ENCODE peak calls at places on chromosomes 16 and 17, in nine cellular contexts. I, V, K, G, Q, H, S, T and C are unnamed samples.

GRCh38 chr16:81774348-81774747 is 4.7 kb upstream of the PLCG2 start:
- DNase-seq in Q (no peak), K (no peak), T (peak), H (no peak), G (no peak), V (no peak), I (peak), S (no peak), C (no peak)

GRCh38 chr16:19113577-19114358 is at the start of gene ITPRIPL2:
- DNase-seq in K (no peak), G (peak), H (no peak), T (peak), Q (peak), V (peak), S (peak), I (peak), C (peak)

GRCh38 chr17:62802531-62803205 is 5.4 kb downstream of the MARCHF10 start:
- DNase-seq in K (no peak), V (no peak), T (no peak), H (no peak), G (no peak), S (peak), I (no peak), Q (no peak), C (peak)

GRCh38 chr17:41585301-41585700 is 1.4 kb downstream of the KRT14 start:
- DNase-seq in S (no peak), Q (no peak), V (no peak), H (no peak), T (no peak), I (no peak), G (no peak), K (no peak), C (no peak)

GRCh38 chr16:50207652-50208051 is 54.5 kb downstream of the TENT4B start:
- DNase-seq in K (no peak), S (no peak), T (no peak), Q (no peak), H (no peak), I (peak), G (no peak), V (no peak), C (peak)

GRCh38 chr17:75571197-75571884 is 16.3 kb upstream of the MYO15B start:
- DNase-seq in T (peak), I (peak), G (no peak), K (no peak), Q (no peak), V (no peak), H (no peak), S (peak), C (no peak)

GRCh38 chr16:27768651-27769270 is 218.8 kb downstream of the KATNIP start:
- DNase-seq in T (no peak), Q (no peak), I (no peak), V (no peak), K (no peak), S (no peak), H (no peak), G (no peak), C (no peak)

GRCh38 chr17:78535285-78536197 is 41.7 kb downstream of the DNAH17 start:
- DNase-seq in G (no peak), K (no peak), V (no peak), I (peak), Q (no peak), S (peak), H (no peak), T (peak), C (peak)

GRCh38 chr17:17836818-17837379 is at the start of gene SREBF1:
- DNase-seq in Q (no peak), K (no peak), I (peak), T (peak), H (peak), G (peak), V (no peak), S (peak), C (peak)

GRCh38 chr16:49470550-49470949 is 96.9 kb downstream of the C16orf78 start:
- DNase-seq in I (no peak), V (no peak), G (peak), K (no peak), H (no peak), S (no peak), T (no peak), Q (no peak), C (no peak)

GRCh38 chr17:61409301-61410099 is 9.9 kb downstream of the TBX2 start:
- DNase-seq in T (peak), H (peak), V (peak), Q (no peak), S (peak), I (peak), K (no peak), G (peak), C (peak)

GRCh38 chr17:16492613-16493290 is 759 bp upstream of the LRRC75A start:
- DNase-seq in Q (no peak), K (no peak), H (no peak), I (no peak), T (no peak), G (no peak), V (no peak), S (no peak), C (no peak)

GRCh38 chr17:29590979-29591736 is 1.7 kb upstream of the GIT1 start:
- DNase-seq in V (no peak), H (peak), Q (no peak), I (peak), S (peak), G (no peak), K (no peak), T (peak), C (peak)

GRCh38 chr16:361341-361871 is 8.9 kb upstream of the AXIN1 start:
- DNase-seq in I (no peak), H (peak), G (no peak), V (no peak), Q (no peak), T (no peak), K (no peak), S (peak), C (peak)

GRCh38 chr17:935485-935884 is 44.1 kb downstream of the NXN start:
- DNase-seq in Q (no peak), G (no peak), S (no peak), H (no peak), T (no peak), V (peak), I (no peak), K (no peak), C (no peak)

GRCh38 chr17:4513113-4514032 is 14.7 kb downstream of the SPNS2 start:
- DNase-seq in H (no peak), S (no peak), V (no peak), T (peak), G (no peak), I (no peak), Q (no peak), K (no peak), C (no peak)

GRCh38 chr16:87789437-87790277 is 23.9 kb upstream of the KLHDC4 start:
- DNase-seq in G (no peak), Q (no peak), S (peak), H (no peak), I (no peak), T (no peak), V (peak), K (no peak), C (no peak)

GRCh38 chr16:88999457-89000206 is 22.6 kb upstream of the CBFA2T3 start:
- DNase-seq in G (no peak), H (no peak), T (no peak), Q (no peak), S (peak), K (peak), I (no peak), V (no peak), C (peak)

GRCh38 chr17:43676471-43676870 is 14.7 kb upstream of the MEOX1 start:
- DNase-seq in H (no peak), S (no peak), I (no peak), V (no peak), G (no peak), T (no peak), Q (no peak), K (no peak), C (no peak)

GRCh38 chr16:14405611-14406537 is 224.2 kb downstream of the PARN start:
- DNase-seq in S (peak), I (peak), H (no peak), K (peak), G (no peak), Q (no peak), V (peak), T (no peak), C (no peak)